ENCODE peak calls at places on chromosomes 3 and 15, in four cellular contexts. B is PC-3, D is caudate nucleus, F is ovary. O is an unnamed sample.

GRCh38 chr3:64685800-64686445 is 1.9 kb downstream of the ADAMTS9 start:
- DNase-seq in F (peak), B (no peak), D (peak), O (no peak)

GRCh38 chr3:98343647-98344507 is 9.8 kb upstream of the OR5K4 start:
- DNase-seq in F (no peak), D (no peak), B (peak), O (no peak)

GRCh38 chr3:104878395-104878794 is 488.3 kb upstream of the ALCAM start:
- DNase-seq in D (no peak), F (no peak), B (no peak), O (no peak)

GRCh38 chr3:40846466-40846865 is 321.7 kb downstream of the ZNF621 start:
- DNase-seq in D (no peak), F (no peak), B (no peak), O (no peak)

GRCh38 chr15:100853676-100854440 is 25.8 kb upstream of the ALDH1A3 start:
- DNase-seq in B (no peak), D (no peak), F (no peak), O (no peak)

GRCh38 chr3:139630532-139630931 is 47.2 kb downstream of the NMNAT3 start:
- DNase-seq in B (no peak), F (no peak), D (no peak), O (no peak)

GRCh38 chr3:119240101-119240581 is 537 bp downstream of the B4GALT4 start:
- DNase-seq in B (peak), F (peak), D (no peak), O (no peak)

GRCh38 chr3:191417457-191417729 is 43.6 kb upstream of the PYDC2 start:
- DNase-seq in F (no peak), B (no peak), D (no peak), O (no peak)

GRCh38 chr3:107752202-107752990 is 229.6 kb downstream of the BBX start:
- DNase-seq in B (peak), F (no peak), D (no peak), O (no peak)

GRCh38 chr15:90442423-90442822 is 54.4 kb downstream of the IQGAP1 start:
- DNase-seq in F (no peak), B (no peak), D (no peak), O (no peak)

GRCh38 chr15:74196175-74196574 is 6.4 kb downstream of the STRA6 start:
- DNase-seq in F (peak), D (no peak), B (peak), O (no peak)

GRCh38 chr3:194374930-194375329 is 5.4 kb upstream of the LRRC15 start:
- DNase-seq in D (no peak), B (no peak), F (no peak), O (no peak)

GRCh38 chr15:68700395-68701123 is 120.1 kb downstream of the ANP32A start:
- DNase-seq in B (no peak), F (peak), D (peak), O (no peak)

GRCh38 chr3:128875556-128876120 is 3.8 kb upstream of the ACAD9 start:
- DNase-seq in B (peak), F (no peak), D (no peak), O (peak)

GRCh38 chr3:47002490-47003410 is 23.3 kb downstream of the NBEAL2 start:
- DNase-seq in D (no peak), B (no peak), F (no peak), O (no peak)

GRCh38 chr3:67109651-67110204 is 111.6 kb downstream of the KBTBD8 start:
- DNase-seq in B (peak), D (no peak), F (no peak), O (no peak)

GRCh38 chr15:100601158-100601557 is 826 bp downstream of the LINS1 start:
- DNase-seq in B (peak), D (no peak), F (no peak), O (no peak)

GRCh38 chr15:63369296-63369695 is 12.3 kb downstream of the CA12 start:
- DNase-seq in B (no peak), D (no peak), F (no peak), O (no peak)

GRCh38 chr3:126496894-126497850 is 20.4 kb downstream of the UROC1 start:
- DNase-seq in D (no peak), F (no peak), B (peak), O (no peak)

DNA sequence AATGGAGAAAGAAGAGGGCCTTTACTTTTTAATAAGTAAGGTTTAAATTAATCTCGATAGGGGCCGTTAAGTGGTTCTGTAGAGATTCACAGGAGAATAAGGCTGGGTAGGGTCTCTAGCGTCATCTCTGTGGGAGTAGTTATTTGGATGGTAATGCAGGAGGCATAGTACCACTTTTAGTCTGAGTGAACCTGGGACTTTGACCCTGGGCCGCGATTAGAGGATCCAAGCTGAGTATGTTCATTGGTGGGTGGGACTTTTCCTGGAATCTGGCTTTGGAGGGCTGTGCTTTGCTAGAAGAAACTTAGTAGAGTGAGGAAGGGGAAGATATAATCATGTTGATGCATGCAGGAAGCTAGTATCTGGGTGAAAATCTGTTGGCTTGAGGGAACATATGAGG is 4.0 kb downstream of the LPP start:
- DNase-seq in D (no peak), F (no peak), B (no peak), O (no peak)
- H3K27ac ChIP-seq in D (no peak), F (no peak), B (no peak), O (no peak)

GRCh38 chr15:78461171-78461881 is 23.3 kb downstream of the IREB2 start:
- DNase-seq in B (peak), D (no peak), F (no peak), O (no peak)
- H3K27ac ChIP-seq in B (no peak), D (no peak), F (no peak), O (no peak)

GRCh38 chr15:39598186-39598850 is 17.4 kb downstream of the THBS1 start:
- DNase-seq in F (no peak), D (no peak), B (peak), O (no peak)

GRCh38 chr15:39597751-39598185 is 16.9 kb downstream of the THBS1 start:
- DNase-seq in B (peak), F (no peak), D (no peak), O (no peak)

GRCh38 chr15:39596358-39597051 is 15.6 kb downstream of the THBS1 start:
- DNase-seq in F (no peak), D (no peak), B (peak), O (no peak)

GRCh38 chr15:39595621-39596221 is 14.8 kb downstream of the THBS1 start:
- DNase-seq in B (peak), F (no peak), D (no peak), O (no peak)

GRCh38 chr15:39597336-39597735 is 16.5 kb downstream of the THBS1 start:
- DNase-seq in B (peak), D (no peak), F (no peak), O (no peak)
- H3K27ac ChIP-seq in B (no peak), D (no peak), F (no peak), O (no peak)

GRCh38 chr15:98896002-98896721 is 111.4 kb downstream of the PGPEP1L start:
- DNase-seq in F (no peak), B (peak), D (no peak), O (no peak)
- H3K27ac ChIP-seq in F (peak), B (peak), D (no peak), O (no peak)

DNA sequence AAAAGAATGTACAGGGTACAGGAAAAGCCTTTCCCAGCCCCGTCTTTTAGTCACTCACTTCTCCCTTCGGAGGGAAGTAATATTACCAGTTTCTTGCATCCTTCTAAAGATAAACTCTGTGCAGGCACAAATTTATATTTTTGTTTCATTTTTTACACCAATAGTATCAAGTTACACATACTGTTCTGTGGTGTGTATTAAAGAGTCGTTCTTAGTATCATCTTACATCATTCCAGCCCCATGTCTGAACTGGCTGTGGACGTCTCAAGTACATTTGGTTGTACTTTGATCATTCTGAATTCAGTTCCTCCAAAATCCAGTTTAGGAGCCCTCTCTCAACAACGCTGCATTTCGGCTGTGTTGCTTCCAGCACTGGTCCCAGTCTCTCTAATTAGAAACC is 68.7 kb downstream of the LMLN start:
- DNase-seq in D (no peak), B (peak), F (no peak), O (no peak)
- H3K27ac ChIP-seq in D (no peak), B (no peak), F (no peak), O (no peak)